ENCODE peak calls at places on chromosomes 1 and 21, in five cellular contexts. L, H, G, X and D are unnamed samples.

GRCh38 chr21:15221799-15222386 is 157.1 kb upstream of the NRIP1 start:
- DNase-seq in L (no peak), H (peak), G (peak), X (no peak), D (no peak)

GRCh38 chr1:209430821-209431259 is 152.7 kb upstream of the CAMK1G start:
- DNase-seq in L (no peak), H (no peak), G (no peak), X (no peak), D (no peak)

GRCh38 chr1:176826265-176826664 is 338.2 kb downstream of the ASTN1 start:
- DNase-seq in L (no peak), H (no peak), G (no peak), X (no peak), D (peak)

GRCh38 chr21:38918629-38919346 is 113.1 kb downstream of the ETS2 start:
- DNase-seq in L (no peak), H (no peak), G (no peak), X (no peak), D (no peak)

GRCh38 chr1:64038965-64039926 is 164.2 kb upstream of the UBE2U start:
- DNase-seq in L (no peak), H (peak), G (no peak), X (no peak), D (peak)

GRCh38 chr1:94828251-94828650 is 8.1 kb downstream of the SLC44A3 start:
- DNase-seq in L (no peak), H (no peak), G (no peak), X (no peak), D (no peak)

GRCh38 chr1:182684128-182684828 is at the start of gene RGS8:
- DNase-seq in L (no peak), H (no peak), G (no peak), X (no peak), D (no peak)

GRCh38 chr1:107975861-107976260 is 10.9 kb upstream of the VAV3 start:
- DNase-seq in L (no peak), H (no peak), G (no peak), X (no peak), D (no peak)

GRCh38 chr1:180311011-180311730 is 81.1 kb downstream of the LHX4 start:
- DNase-seq in L (no peak), H (no peak), G (no peak), X (no peak), D (no peak)

GRCh38 chr1:24913616-24914225 is 16.4 kb downstream of the RUNX3 start:
- DNase-seq in L (no peak), H (no peak), G (no peak), X (no peak), D (no peak)

GRCh38 chr1:9659328-9659727 is 7.8 kb downstream of the PIK3CD start:
- DNase-seq in L (no peak), H (peak), G (no peak), X (no peak), D (no peak)

GRCh38 chr1:241485554-241485992 is 34.0 kb downstream of the FH start:
- DNase-seq in L (peak), H (no peak), G (no peak), X (no peak), D (peak)

GRCh38 chr1:230935852-230936251 is 42.8 kb downstream of the TTC13 start:
- DNase-seq in L (no peak), H (no peak), G (no peak), X (no peak), D (no peak)

GRCh38 chr1:200035956-200036615 is 8.6 kb downstream of the NR5A2 start:
- DNase-seq in L (peak), H (no peak), G (no peak), X (no peak), D (no peak)

GRCh38 chr1:205589618-205590456 is 42.0 kb downstream of the ELK4 start:
- DNase-seq in L (no peak), H (no peak), G (no peak), X (no peak), D (no peak)

GRCh38 chr1:41359211-41360073 is 1.8 kb upstream of the FOXO6 start:
- DNase-seq in L (peak), H (peak), G (no peak), X (no peak), D (no peak)

GRCh38 chr21:41634211-41634694 is 126.3 kb upstream of the TMPRSS2 start:
- DNase-seq in L (no peak), H (no peak), G (no peak), X (no peak), D (no peak)

GRCh38 chr1:15090373-15090772 is 63.2 kb upstream of the TMEM51 start:
- DNase-seq in L (no peak), H (no peak), G (peak), X (no peak), D (peak)

GRCh38 chr1:192580351-192580962 is 4.9 kb downstream of the RGS1 start:
- DNase-seq in L (no peak), H (peak), G (no peak), X (no peak), D (no peak)

GRCh38 chr1:66606359-66607142 is 72.6 kb downstream of the SGIP1 start:
- DNase-seq in L (no peak), H (no peak), G (no peak), X (no peak), D (no peak)

GRCh38 chr21:45818904-45819285 is 162.7 kb upstream of the COL6A1 start:
- DNase-seq in L (no peak), H (peak), G (no peak), X (peak), D (no peak)

GRCh38 chr1:229217716-229218115 is 53.2 kb upstream of the RAB4A start:
- DNase-seq in L (no peak), H (no peak), G (no peak), X (no peak), D (no peak)

GRCh38 chr1:160428655-160429054 is 28.3 kb downstream of the VANGL2 start:
- DNase-seq in L (peak), H (no peak), G (peak), X (no peak), D (peak)

GRCh38 chr1:116847688-116848531 is 61.8 kb upstream of the PTGFRN start:
- DNase-seq in L (peak), H (peak), G (no peak), X (no peak), D (no peak)